ENCODE peak calls at places on chromosomes 16 and 17, in seven cellular contexts. P is heart right ventricle; Q is MM.1S; R is left lung; I is psoas muscle; D is CD4-positive, alpha-beta T cell; C is adrenal gland. Y is an unnamed sample.

GRCh38 chr17:62907961-62908360 is 58.1 kb upstream of the TANC2 start:
- DNase-seq in R (no peak), I (no peak), D (no peak), P (no peak), Q (no peak), C (no peak), Y (no peak)

GRCh38 chr17:76707985-76708807 is 2.6 kb downstream of the MXRA7 start:
- DNase-seq in D (no peak), P (no peak), Q (no peak), R (no peak), C (peak; percentile 70), I (peak; percentile 64), Y (peak; percentile 77)

GRCh38 chr17:1878419-1879121 is 48.8 kb downstream of the RPA1 start:
- DNase-seq in R (no peak), Q (no peak), D (no peak), C (peak; percentile 30), P (peak; percentile 41), I (no peak), Y (no peak)

GRCh38 chr17:64472564-64472963 is 23.6 kb downstream of the MILR1 start:
- DNase-seq in I (no peak), C (no peak), R (no peak), P (no peak), Q (no peak), D (no peak), Y (no peak)

GRCh38 chr17:80961516-80961915 is 30.1 kb upstream of the CHMP6 start:
- DNase-seq in D (no peak), C (no peak), P (no peak), R (no peak), I (peak; percentile 73), Q (no peak), Y (no peak)

GRCh38 chr17:20092292-20092867 is 83.2 kb downstream of the SPECC1 start:
- DNase-seq in Q (no peak), P (no peak), D (no peak), C (no peak), I (no peak), R (no peak), Y (no peak)

GRCh38 chr17:45277992-45278391 is 16.1 kb upstream of the SPATA32 start:
- DNase-seq in I (peak; percentile 56), P (no peak), R (peak; percentile 66), D (no peak), Q (no peak), C (no peak), Y (no peak)

GRCh38 chr17:46264456-46265198 is 30.3 kb upstream of the LRRC37A start:
- DNase-seq in D (peak; percentile 45), C (no peak), Q (no peak), R (no peak), P (no peak), I (no peak), Y (no peak)

GRCh38 chr17:68089881-68090280 is 54.3 kb downstream of the KPNA2 start:
- DNase-seq in P (peak; percentile 72), I (no peak), R (peak; percentile 73), Q (no peak), D (no peak), C (peak; percentile 83), Y (peak; percentile 72)

GRCh38 chr17:7557147-7557764 is 1.3 kb upstream of the TNFSF13 start:
- DNase-seq in P (no peak), D (no peak), R (no peak), Q (no peak), C (no peak), I (no peak), Y (no peak)

GRCh38 chr17:57943645-57944044 is 11.6 kb downstream of the CUEDC1 start:
- DNase-seq in Q (no peak), D (no peak), P (no peak), C (no peak), R (no peak), I (peak; percentile 14), Y (no peak)
- H3K27ac ChIP-seq in Q (no peak overlapping the region), D (no peak overlapping the region), P (peak overlapping the region; percentile 9), C (peak overlapping the region; percentile 96), R (no peak overlapping the region), I (peak overlapping the region; percentile 99), Y (peak overlapping the region; percentile 69)

DNA sequence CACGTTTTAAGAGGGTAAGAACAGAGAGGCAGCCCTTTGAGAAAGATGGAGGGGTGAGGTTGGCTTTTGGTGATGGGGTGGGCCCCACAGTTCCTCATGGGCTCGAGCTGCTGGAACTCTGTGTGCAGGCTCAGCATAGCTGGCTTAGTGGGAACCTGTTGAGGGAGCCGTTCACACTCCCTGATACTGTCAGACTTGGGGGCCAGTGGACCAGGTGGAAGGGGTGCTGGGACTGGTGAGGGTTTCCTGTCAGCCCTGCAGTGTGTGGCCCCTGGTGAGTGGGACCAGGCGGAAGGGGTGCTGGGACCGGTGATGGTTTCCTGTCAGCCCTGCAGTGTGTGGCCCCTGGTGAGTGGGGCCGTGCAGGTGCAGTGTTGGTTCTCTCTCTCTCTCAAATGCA is 45.1 kb upstream of the ZNF750 start:
- DNase-seq in P (no peak), C (no peak), D (no peak), R (no peak), Q (no peak), I (no peak), Y (no peak)
- H3K27ac ChIP-seq in P (no peak overlapping the region), C (peak overlapping the region; percentile 66), D (peak overlapping the region; percentile 49), R (no peak overlapping the region), Q (no peak overlapping the region), I (no peak overlapping the region), Y (no peak overlapping the region)

GRCh38 chr16:17431012-17431411 is 39.7 kb downstream of the XYLT1 start:
- DNase-seq in C (no peak), D (no peak), P (no peak), Q (no peak), R (no peak), I (no peak), Y (no peak)
- H3K27ac ChIP-seq in C (no peak overlapping the region), D (no peak overlapping the region), P (no peak overlapping the region), Q (no peak overlapping the region), R (no peak overlapping the region), I (no peak overlapping the region), Y (no peak overlapping the region)

GRCh38 chr17:65678534-65678933 is 117.1 kb upstream of the AXIN2 start:
- DNase-seq in P (no peak), R (no peak), C (no peak), D (no peak), Q (no peak), I (no peak), Y (no peak)
- H3K27ac ChIP-seq in P (no peak overlapping the region), R (peak overlapping the region; percentile 49), C (no peak overlapping the region), D (no peak overlapping the region), Q (no peak overlapping the region), I (no peak overlapping the region), Y (no peak overlapping the region)

DNA sequence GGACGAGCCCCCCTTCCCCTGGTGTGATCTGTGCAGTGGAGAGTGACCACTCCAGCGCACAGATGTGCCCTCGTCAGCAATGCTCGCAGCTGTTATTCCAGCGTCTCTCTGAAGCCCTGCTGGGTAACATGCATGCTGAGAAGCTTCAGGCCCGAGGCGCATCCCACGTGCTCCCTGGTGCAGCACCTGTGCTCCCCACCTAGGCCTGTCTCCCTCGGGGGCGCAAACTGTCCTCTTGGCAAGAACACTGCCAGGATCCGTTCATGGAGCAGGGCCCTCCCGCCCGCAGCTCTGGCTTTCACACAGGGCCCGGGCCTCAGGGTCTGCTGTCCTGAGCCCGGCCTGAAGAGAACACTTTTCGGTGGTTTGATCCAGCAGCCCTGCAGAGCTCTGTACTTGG is 13.0 kb downstream of the TMEM204 start:
- DNase-seq in I (no peak), D (no peak), R (no peak), C (no peak), P (no peak), Q (no peak), Y (no peak)
- H3K27ac ChIP-seq in I (peak overlapping the region; percentile 87), D (no peak overlapping the region), R (no peak overlapping the region), C (peak overlapping the region; percentile 75), P (peak overlapping the region; percentile 97), Q (no peak overlapping the region), Y (no peak overlapping the region)

GRCh38 chr16:30113031-30113710 is at the start of gene GDPD3:
- DNase-seq in P (no peak), I (no peak), Q (no peak), D (no peak), R (peak; percentile 57), C (no peak), Y (no peak)
- H3K27ac ChIP-seq in P (no peak within 1 kb of the TSS), I (no peak within 1 kb of the TSS), Q (no peak within 1 kb of the TSS), D (no peak within 1 kb of the TSS), R (no peak within 1 kb of the TSS), C (peak within 1 kb of the TSS; percentile 52), Y (peak within 1 kb of the TSS; percentile 17)

GRCh38 chr16:85579199-85579598 is 33.9 kb upstream of the GSE1 start:
- DNase-seq in Q (no peak), R (no peak), I (no peak), C (no peak), P (no peak), D (no peak), Y (no peak)
- H3K27ac ChIP-seq in Q (no peak overlapping the region), R (peak overlapping the region; percentile 8), I (no peak overlapping the region), C (peak overlapping the region; percentile 21), P (no peak overlapping the region), D (no peak overlapping the region), Y (no peak overlapping the region)

DNA sequence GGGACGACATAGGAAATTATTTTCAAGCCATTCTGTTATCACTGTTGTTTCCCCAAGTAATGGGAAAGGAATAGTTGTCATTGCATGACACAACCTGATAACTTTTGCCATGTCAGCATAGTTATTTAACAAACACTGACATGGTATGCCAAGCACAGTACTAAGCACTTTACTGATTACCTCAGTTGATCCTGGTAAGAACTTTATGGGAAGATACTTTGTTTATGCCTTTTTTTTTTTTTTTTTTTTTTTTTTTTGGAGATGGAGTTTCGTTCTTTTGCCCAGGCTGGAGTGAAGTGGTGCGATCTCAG is 15.7 kb upstream of the PNPO start:
- DNase-seq in P (no peak), I (no peak), R (no peak), D (no peak), C (no peak), Q (no peak), Y (no peak)
- H3K27ac ChIP-seq in P (no peak overlapping the region), I (no peak overlapping the region), R (no peak overlapping the region), D (no peak overlapping the region), C (no peak overlapping the region), Q (no peak overlapping the region), Y (no peak overlapping the region)

DNA sequence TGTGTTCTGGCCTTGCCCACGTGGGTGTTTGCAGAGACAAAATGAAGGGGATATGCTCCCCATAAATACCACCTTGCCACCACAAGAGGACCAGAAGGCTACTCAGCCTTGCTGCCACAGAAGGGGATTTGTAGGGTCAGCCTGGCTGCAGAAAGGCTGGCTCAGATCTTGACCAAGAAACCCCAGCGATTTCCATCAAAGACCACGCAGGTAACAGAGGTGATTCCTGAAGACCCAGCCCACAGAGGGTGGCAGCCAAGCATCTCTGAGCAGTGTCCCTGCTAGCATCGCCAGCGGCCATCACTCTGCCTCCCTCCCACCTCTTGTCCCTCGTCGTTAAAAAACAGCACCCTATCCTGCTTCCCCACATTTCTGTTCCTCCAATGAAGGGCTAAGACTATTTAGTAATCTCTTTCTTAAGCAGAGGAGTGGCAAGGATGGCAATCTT is 54.9 kb downstream of the BEAN1 start:
- DNase-seq in R (no peak), Q (no peak), I (no peak), C (no peak), P (no peak), D (no peak), Y (no peak)
- H3K27ac ChIP-seq in R (no peak overlapping the region), Q (no peak overlapping the region), I (no peak overlapping the region), C (no peak overlapping the region), P (no peak overlapping the region), D (no peak overlapping the region), Y (no peak overlapping the region)

GRCh38 chr17:50890675-50891516 is 24.7 kb upstream of the TOB1 start:
- DNase-seq in D (no peak), P (no peak), C (no peak), Q (no peak), I (no peak), R (no peak), Y (no peak)
- H3K27ac ChIP-seq in D (no peak overlapping the region), P (no peak overlapping the region), C (no peak overlapping the region), Q (no peak overlapping the region), I (no peak overlapping the region), R (no peak overlapping the region), Y (no peak overlapping the region)

Y was measured in substantia nigra.